ENCODE peak calls at places on chromosome 20, in ten cellular contexts. D is activated T-helper 9 cell treated with anti-CD3 and anti-CD28 coated beads, Interleukin-2, amount 50 U/mL, for 16 hours; Z is fibroblast of the conjunctiva; A is stimulated activated CD8-positive, alpha-beta memory T cell treated with anti-CD3 and anti-CD28 coated beads, Interleukin-15, amount 100 ng/mL, for 1 hour; K is cardiac muscle cell; H is CD4-positive, alpha-beta T cell; N is T-helper 1 cell; T is HT1080; Q is effector memory CD4-positive, alpha-beta T cell; R is GM12865. S is an unnamed sample.
A peak's percentile ranks its signal among the peaks of the same experiment; 100 is the strongest.

GRCh38 chr20:25860531-25861150 is 164.0 kb upstream of the ZNF337 start:
- DNase-seq in D (no peak), Z (no peak), A (no peak), K (no peak), H (no peak), N (no peak), T (no peak), Q (no peak), R (no peak), S (no peak)

GRCh38 chr20:25233016-25233772 is 14.7 kb upstream of the PYGB start:
- DNase-seq in D (no peak), Z (peak; percentile 76), A (no peak), K (no peak), H (no peak), N (no peak), T (peak; percentile 95), Q (no peak), R (no peak), S (peak; percentile 75)

GRCh38 chr20:62422636-62423325 is 4.6 kb downstream of the RBBP8NL start:
- DNase-seq in D (no peak), Z (no peak), A (no peak), K (no peak), H (no peak), N (no peak), T (no peak), Q (no peak), R (no peak), S (no peak)

GRCh38 chr20:56409521-56409920 is 2.5 kb upstream of the CASS4 start:
- DNase-seq in D (no peak), Z (no peak), A (no peak), K (no peak), H (no peak), N (no peak), T (no peak), Q (no peak), R (no peak), S (no peak)

GRCh38 chr20:2402271-2402980 is 21.7 kb downstream of the TGM6 start:
- DNase-seq in D (no peak), Z (peak; percentile 30), A (no peak), K (peak; percentile 30), H (no peak), N (no peak), T (peak; percentile 41), Q (no peak), R (peak; percentile 8), S (no peak)

GRCh38 chr20:24522452-24523330 is 53.3 kb downstream of the SYNDIG1 start:
- DNase-seq in D (no peak), Z (no peak), A (no peak), K (no peak), H (no peak), N (no peak), T (peak; percentile 14), Q (no peak), R (no peak), S (no peak)

GRCh38 chr20:49865559-49865958 is 49.8 kb downstream of the SPATA2 start:
- DNase-seq in D (no peak), Z (peak; percentile 52), A (no peak), K (no peak), H (peak; percentile 19), N (no peak), T (no peak), Q (no peak), R (peak; percentile 41), S (no peak)

GRCh38 chr20:31951530-31952453 is at the start of gene PDRG1:
- DNase-seq in D (peak; percentile 94), Z (peak; percentile 94), A (peak; percentile 97), K (peak; percentile 99), H (peak; percentile 98), N (peak; percentile 95), T (peak; percentile 91), Q (peak; percentile 94), R (peak; percentile 98), S (peak; percentile 93)

S was measured in dermis microvascular lymphatic vessel endothelial cell.